ENCODE peak calls at places on chromosomes 5 and 9, in ten cellular contexts. J is SW480; S is neural progenitor cell; X is DMS153; V is Kasumi-1; H is H4; F is M059J; L is globus pallidus; A is activated gamma-delta T cell treated with anti-CD3 and anti-CD28 coated beads, Interleukin-2, amount 50 U/mL, for 16 hours; E is naive thymus-derived CD8-positive, alpha-beta T cell. K is an unnamed sample.

GRCh38 chr9:135588371-135588770 is 26.8 kb downstream of the PAEP start:
- DNase-seq in J (no peak), S (no peak), X (no peak), V (no peak), H (no peak), F (no peak), L (no peak), A (no peak), E (no peak), K (no peak)

GRCh38 chr5:150339165-150339564 is 18.3 kb upstream of the TCOF1 start:
- DNase-seq in J (no peak), S (no peak), X (no peak), V (no peak), H (no peak), F (no peak), L (peak), A (no peak), E (no peak), K (peak)

GRCh38 chr5:72183231-72183630 is 76.0 kb downstream of the MAP1B start:
- DNase-seq in J (no peak), S (peak), X (no peak), V (no peak), H (no peak), F (no peak), L (peak), A (no peak), E (no peak), K (no peak)

GRCh38 chr9:77864096-77864889 is 167.3 kb downstream of the GNAQ start:
- DNase-seq in J (no peak), S (no peak), X (no peak), V (peak), H (no peak), F (no peak), L (no peak), A (no peak), E (no peak), K (peak)

GRCh38 chr9:15299374-15299939 is 7.6 kb downstream of the TTC39B start:
- DNase-seq in J (no peak), S (no peak), X (no peak), V (no peak), H (no peak), F (no peak), L (no peak), A (peak), E (peak), K (no peak)

GRCh38 chr5:142716963-142717362 is 31.1 kb upstream of the FGF1 start:
- DNase-seq in J (peak), S (peak), X (peak), V (peak), H (peak), F (peak), L (peak), A (no peak), E (peak), K (peak)

GRCh38 chr5:169301386-169301930 is 519 bp upstream of the SLIT3 start:
- DNase-seq in J (no peak), S (peak), X (no peak), V (no peak), H (no peak), F (peak), L (no peak), A (no peak), E (no peak), K (no peak)

GRCh38 chr5:173789031-173789920 is 98.9 kb upstream of the CPEB4 start:
- DNase-seq in J (peak), S (no peak), X (no peak), V (no peak), H (peak), F (peak), L (no peak), A (no peak), E (no peak), K (no peak)

GRCh38 chr5:137792291-137792690 is 38.1 kb upstream of the HNRNPA0 start:
- DNase-seq in J (no peak), S (no peak), X (no peak), V (no peak), H (no peak), F (peak), L (no peak), A (no peak), E (no peak), K (no peak)

GRCh38 chr5:53253421-53253871 is 143.9 kb upstream of the MOCS2 start:
- DNase-seq in J (peak), S (no peak), X (no peak), V (no peak), H (peak), F (peak), L (no peak), A (no peak), E (no peak), K (no peak)

GRCh38 chr5:122101636-122102285 is 23.7 kb upstream of the LOX start:
- DNase-seq in J (peak), S (peak), X (no peak), V (peak), H (peak), F (peak), L (no peak), A (no peak), E (no peak), K (peak)

GRCh38 chr5:535781-536698 is 11.8 kb upstream of the SLC9A3 start:
- DNase-seq in J (peak), S (peak), X (peak), V (no peak), H (no peak), F (no peak), L (no peak), A (no peak), E (no peak), K (no peak)

GRCh38 chr5:77995793-77996409 is 219.8 kb upstream of the TBCA start:
- DNase-seq in J (no peak), S (no peak), X (peak), V (no peak), H (no peak), F (no peak), L (no peak), A (no peak), E (no peak), K (no peak)

GRCh38 chr9:93094294-93095204 is 1.5 kb upstream of the CARD19 start:
- DNase-seq in J (no peak), S (peak), X (no peak), V (peak), H (no peak), F (no peak), L (peak), A (no peak), E (peak), K (peak)

GRCh38 chr5:98096155-98096554 is 677.3 kb upstream of the RGMB start:
- DNase-seq in J (no peak), S (no peak), X (no peak), V (no peak), H (peak), F (peak), L (no peak), A (no peak), E (no peak), K (no peak)

GRCh38 chr9:85224301-85224700 is 517.5 kb downstream of the AGTPBP1 start:
- DNase-seq in J (no peak), S (no peak), X (no peak), V (no peak), H (no peak), F (no peak), L (no peak), A (no peak), E (no peak), K (no peak)

GRCh38 chr9:132090771-132091170 is 11.1 kb upstream of the MED27 start:
- DNase-seq in J (no peak), S (no peak), X (no peak), V (no peak), H (peak), F (peak), L (no peak), A (no peak), E (no peak), K (no peak)

GRCh38 chr9:8365029-8365428 is 565.5 kb upstream of the DMAC1 start:
- DNase-seq in J (no peak), S (no peak), X (no peak), V (peak), H (peak), F (no peak), L (no peak), A (no peak), E (no peak), K (no peak)

GRCh38 chr5:8905021-8905420 is 640.9 kb downstream of the SEMA5A start:
- DNase-seq in J (no peak), S (no peak), X (peak), V (no peak), H (peak), F (peak), L (no peak), A (no peak), E (no peak), K (no peak)

GRCh38 chr5:143796753-143797152 is 15.2 kb upstream of the HMHB1 start:
- DNase-seq in J (no peak), S (no peak), X (no peak), V (peak), H (no peak), F (no peak), L (peak), A (no peak), E (no peak), K (no peak)

GRCh38 chr5:68086857-68087256 is 128.7 kb upstream of the PIK3R1 start:
- DNase-seq in J (no peak), S (no peak), X (no peak), V (no peak), H (no peak), F (peak), L (peak), A (no peak), E (no peak), K (peak)

GRCh38 chr5:137248476-137248970 is 250.6 kb downstream of the SPOCK1 start:
- DNase-seq in J (no peak), S (no peak), X (no peak), V (no peak), H (no peak), F (peak), L (no peak), A (no peak), E (no peak), K (no peak)

GRCh38 chr5:168843998-168844374 is 264.8 kb upstream of the PANK3 start:
- DNase-seq in J (no peak), S (no peak), X (no peak), V (no peak), H (no peak), F (no peak), L (no peak), A (no peak), E (no peak), K (no peak)

GRCh38 chr9:76571288-76572204 is 112.6 kb downstream of the GCNT1 start:
- DNase-seq in J (peak), S (no peak), X (no peak), V (peak), H (no peak), F (no peak), L (no peak), A (no peak), E (no peak), K (no peak)

GRCh38 chr9:24912767-24913166 is 367.1 kb upstream of the IZUMO3 start:
- DNase-seq in J (no peak), S (no peak), X (no peak), V (no peak), H (peak), F (peak), L (no peak), A (no peak), E (no peak), K (no peak)

GRCh38 chr5:157446077-157446930 is 13.7 kb upstream of the NIPAL4 start:
- DNase-seq in J (no peak), S (no peak), X (no peak), V (no peak), H (no peak), F (no peak), L (no peak), A (no peak), E (no peak), K (no peak)

GRCh38 chr5:115450741-115451140 is 93.8 kb downstream of the FEM1C start:
- DNase-seq in J (no peak), S (no peak), X (no peak), V (no peak), H (no peak), F (peak), L (no peak), A (no peak), E (no peak), K (no peak)

GRCh38 chr9:68515304-68516017 is 25.2 kb downstream of the TMEM252 start:
- DNase-seq in J (no peak), S (no peak), X (no peak), V (no peak), H (no peak), F (peak), L (no peak), A (no peak), E (no peak), K (no peak)

GRCh38 chr9:26210338-26210851 is 532.2 kb upstream of the TUSC1 start:
- DNase-seq in J (no peak), S (peak), X (no peak), V (no peak), H (no peak), F (peak), L (peak), A (no peak), E (no peak), K (no peak)

GRCh38 chr5:110054240-110054639 is 364.5 kb downstream of the MAN2A1 start:
- DNase-seq in J (peak), S (peak), X (peak), V (peak), H (peak), F (peak), L (peak), A (peak), E (peak), K (peak)

GRCh38 chr5:38151878-38152277 is 106.5 kb upstream of the EGFLAM start:
- DNase-seq in J (no peak), S (no peak), X (no peak), V (no peak), H (no peak), F (no peak), L (no peak), A (no peak), E (no peak), K (peak)

GRCh38 chr9:8733096-8733954 is 933.7 kb upstream of the DMAC1 start:
- DNase-seq in J (no peak), S (peak), X (peak), V (no peak), H (peak), F (no peak), L (peak), A (no peak), E (no peak), K (peak)

GRCh38 chr5:14266171-14266570 is 123.0 kb downstream of the TRIO start:
- DNase-seq in J (no peak), S (no peak), X (no peak), V (no peak), H (no peak), F (peak), L (no peak), A (no peak), E (no peak), K (no peak)

K was measured in SK-MEL-5.